ENCODE peak calls at places on chromosomes 13 and 19, in ten cellular contexts. I is amniotic stem cell; R is mammary epithelial cell; M is LHCN-M2; H is stimulated activated CD4-positive, alpha-beta T cell treated with anti-CD3 and anti-CD28 coated beads, Interleukin-4, amount 100 ng/mL, for 4 hours; D is T1000; Y is activated CD8-positive, alpha-beta memory T cell treated with anti-CD3 and anti-CD28 coated beads for 24 hours; L is dermis microvascular lymphatic vessel endothelial cell; X is fibroblast of gingiva; U is T-helper 2 cell treated with Interferon-gamma antibody and Interleukin-4, amounts not matched to agents 5 μg/mL and 100 μg/mL, for 36 hours. E is an unnamed sample.

GRCh38 chr13:40402931-40403412 is 263.5 kb downstream of the FOXO1 start:
- DNase-seq in I (no peak), R (no peak), M (peak), H (no peak), D (no peak), Y (no peak), L (peak), X (peak), U (no peak), E (no peak)

GRCh38 chr13:21925720-21926119 is 254.8 kb downstream of the FGF9 start:
- DNase-seq in I (no peak), R (no peak), M (no peak), H (no peak), D (no peak), Y (no peak), L (no peak), X (no peak), U (no peak), E (no peak)

GRCh38 chr19:2428027-2428690 is 773 bp upstream of the TIMM13 start:
- DNase-seq in I (no peak), R (no peak), M (no peak), H (no peak), D (no peak), Y (no peak), L (no peak), X (peak), U (no peak), E (no peak)

GRCh38 chr19:13995017-13995728 is 10.9 kb downstream of the RFX1 start:
- DNase-seq in I (no peak), R (no peak), M (no peak), H (no peak), D (no peak), Y (no peak), L (peak), X (peak), U (no peak), E (no peak)

GRCh38 chr13:98394820-98395510 is 181.9 kb downstream of the STK24 start:
- DNase-seq in I (no peak), R (no peak), M (no peak), H (no peak), D (no peak), Y (no peak), L (no peak), X (no peak), U (no peak), E (no peak)

GRCh38 chr13:79806821-79807220 is 325.9 kb downstream of the NDFIP2 start:
- DNase-seq in I (no peak), R (no peak), M (no peak), H (no peak), D (no peak), Y (no peak), L (no peak), X (no peak), U (no peak), E (no peak)

GRCh38 chr19:2636897-2637683 is 65.4 kb downstream of the GNG7 start:
- DNase-seq in I (no peak), R (no peak), M (peak), H (peak), D (peak), Y (peak), L (no peak), X (peak), U (peak), E (peak)

GRCh38 chr13:45718992-45719391 is 16.9 kb downstream of the CBY2 start:
- DNase-seq in I (no peak), R (no peak), M (no peak), H (no peak), D (no peak), Y (no peak), L (no peak), X (no peak), U (no peak), E (no peak)

GRCh38 chr13:40611635-40612422 is 54.6 kb downstream of the FOXO1 start:
- DNase-seq in I (no peak), R (no peak), M (no peak), H (no peak), D (no peak), Y (no peak), L (no peak), X (no peak), U (no peak), E (no peak)

GRCh38 chr13:35266412-35266811 is 210.1 kb downstream of the MAB21L1 start:
- DNase-seq in I (no peak), R (no peak), M (no peak), H (no peak), D (no peak), Y (no peak), L (no peak), X (no peak), U (no peak), E (no peak)

GRCh38 chr13:111166882-111167281 is 51.8 kb downstream of the ARHGEF7 start:
- DNase-seq in I (no peak), R (no peak), M (no peak), H (no peak), D (no peak), Y (no peak), L (no peak), X (no peak), U (no peak), E (no peak)

GRCh38 chr19:38213911-38214625 is 10.0 kb downstream of the DPF1 start:
- DNase-seq in I (no peak), R (peak), M (peak), H (no peak), D (peak), Y (peak), L (peak), X (peak), U (peak), E (no peak)

GRCh38 chr19:40640744-40641143 is 39.6 kb downstream of the LTBP4 start:
- DNase-seq in I (no peak), R (no peak), M (no peak), H (no peak), D (no peak), Y (no peak), L (no peak), X (no peak), U (no peak), E (no peak)

GRCh38 chr13:26280822-26281221 is 26.9 kb downstream of the CDK8 start:
- DNase-seq in I (no peak), R (peak), M (no peak), H (no peak), D (no peak), Y (no peak), L (no peak), X (no peak), U (no peak), E (no peak)

GRCh38 chr19:19185853-19186728 is 5.9 kb downstream of the BORCS8 start:
- DNase-seq in I (no peak), R (peak), M (peak), H (peak), D (no peak), Y (peak), L (no peak), X (no peak), U (peak), E (no peak)

GRCh38 chr19:50053119-50053518 is 27.3 kb downstream of the ZNF473 start:
- DNase-seq in I (no peak), R (no peak), M (no peak), H (no peak), D (no peak), Y (no peak), L (no peak), X (no peak), U (no peak), E (no peak)

GRCh38 chr19:1237027-1237659 is 662 bp downstream of the CBARP start:
- DNase-seq in I (no peak), R (no peak), M (no peak), H (no peak), D (no peak), Y (peak), L (no peak), X (no peak), U (peak), E (no peak)

GRCh38 chr19:45863840-45864628 is at the start of gene FOXA3:
- DNase-seq in I (no peak), R (no peak), M (peak), H (peak), D (no peak), Y (peak), L (no peak), X (no peak), U (peak), E (no peak)

GRCh38 chr13:113564331-113565023 is 20.1 kb upstream of the TFDP1 start:
- DNase-seq in I (no peak), R (no peak), M (no peak), H (no peak), D (no peak), Y (peak), L (no peak), X (no peak), U (no peak), E (peak)

GRCh38 chr13:59312776-59313175 is 851.0 kb downstream of the DIAPH3 start:
- DNase-seq in I (no peak), R (no peak), M (no peak), H (no peak), D (no peak), Y (no peak), L (no peak), X (no peak), U (no peak), E (no peak)

GRCh38 chr13:26664942-26665341 is 95.6 kb downstream of the GPR12 start:
- DNase-seq in I (no peak), R (no peak), M (no peak), H (no peak), D (no peak), Y (no peak), L (no peak), X (no peak), U (no peak), E (no peak)

GRCh38 chr19:45901912-45902650 is at the start of gene MYPOP:
- DNase-seq in I (no peak), R (no peak), M (no peak), H (no peak), D (no peak), Y (no peak), L (no peak), X (no peak), U (no peak), E (no peak)

GRCh38 chr19:1866693-1867358 is 3.4 kb upstream of the KLF16 start:
- DNase-seq in I (no peak), R (no peak), M (no peak), H (no peak), D (no peak), Y (no peak), L (no peak), X (no peak), U (no peak), E (no peak)

GRCh38 chr19:6611441-6611852 is 20.5 kb upstream of the CD70 start:
- DNase-seq in I (no peak), R (peak), M (peak), H (no peak), D (no peak), Y (no peak), L (no peak), X (no peak), U (no peak), E (no peak)

GRCh38 chr13:47184311-47184710 is 287.5 kb upstream of the HTR2A start:
- DNase-seq in I (no peak), R (no peak), M (peak), H (no peak), D (no peak), Y (no peak), L (no peak), X (peak), U (no peak), E (no peak)

GRCh38 chr19:4639531-4640246 is 373 bp downstream of the TNFAIP8L1 start:
- DNase-seq in I (no peak), R (no peak), M (no peak), H (no peak), D (peak), Y (no peak), L (no peak), X (no peak), U (no peak), E (no peak)

E was measured in osteocyte.